ENCODE peak calls at places on chromosomes 11 and 22, in seven cellular contexts. G is fibroblast of pulmonary artery, B is NAMALWA, V is RWPE1, F is A172, O is KBM-7, N is fibroblast of mammary gland. H is an unnamed sample.

GRCh38 chr11:6616596-6617250 is 2.5 kb downstream of the TPP1 start:
- DNase-seq in F (no peak), B (no peak), O (no peak), N (no peak), V (no peak), G (no peak), H (no peak)

GRCh38 chr11:126212089-126212660 is 593 bp downstream of the FAM118B start:
- DNase-seq in B (no peak), F (no peak), G (peak), O (peak), N (no peak), V (no peak), H (peak)

GRCh38 chr22:25509391-25509791 is 55.1 kb upstream of the GRK3 start:
- DNase-seq in V (peak), O (no peak), B (no peak), N (peak), F (no peak), G (peak), H (no peak)

GRCh38 chr11:103699656-103700055 is 336.8 kb upstream of the DDI1 start:
- DNase-seq in V (no peak), G (no peak), N (no peak), O (no peak), F (no peak), B (no peak), H (no peak)

GRCh38 chr22:26894362-26894761 is 237.0 kb downstream of the MIAT start:
- DNase-seq in O (no peak), B (no peak), F (no peak), N (peak), V (no peak), G (no peak), H (peak)

GRCh38 chr11:91394718-91395414 is 829.8 kb upstream of the FAT3 start:
- DNase-seq in N (no peak), B (no peak), G (no peak), V (no peak), F (no peak), O (no peak), H (peak)

GRCh38 chr22:44026630-44027511 is 2.8 kb downstream of the PARVB start:
- DNase-seq in F (no peak), O (peak), N (peak), V (no peak), G (peak), B (peak), H (no peak)

GRCh38 chr22:32905400-32905799 is 103.9 kb downstream of the TIMP3 start:
- DNase-seq in F (no peak), G (no peak), B (no peak), O (no peak), N (no peak), V (no peak), H (no peak)

GRCh38 chr11:95254139-95254704 is 23.2 kb upstream of the SESN3 start:
- DNase-seq in V (peak), B (peak), O (peak), N (peak), G (peak), F (peak), H (peak)

GRCh38 chr11:3860360-3860759 is 4.9 kb downstream of the STIM1 start:
- DNase-seq in B (no peak), N (no peak), V (no peak), O (no peak), F (no peak), G (no peak), H (no peak)

GRCh38 chr22:24590596-24591173 is 2.2 kb downstream of the LRRC75B start:
- DNase-seq in B (no peak), V (no peak), N (no peak), O (no peak), G (no peak), F (no peak), H (no peak)

GRCh38 chr11:31240340-31240904 is 129.1 kb downstream of the DCDC1 start:
- DNase-seq in F (peak), O (peak), G (peak), B (peak), N (peak), V (no peak), H (peak)

GRCh38 chr11:104462346-104462745 is 298.4 kb upstream of the PDGFD start:
- DNase-seq in V (no peak), N (peak), F (no peak), B (no peak), O (no peak), G (peak), H (peak)